ENCODE peak calls at places on chromosome 17, in four cellular contexts. L, I, S and Z are unnamed samples.

GRCh38 chr17:78805301-78805700 is 23.2 kb upstream of the CYTH1 start:
- DNase-seq in I (no peak), S (no peak), L (no peak), Z (no peak)

GRCh38 chr17:12463102-12463501 is 202.6 kb upstream of the MYOCD start:
- DNase-seq in I (no peak), S (no peak), L (peak), Z (no peak)

GRCh38 chr17:29376667-29377268 is 13.4 kb upstream of the TAOK1 start:
- DNase-seq in L (no peak), S (peak), I (peak), Z (no peak)

GRCh38 chr17:70022175-70022574 is 52.9 kb upstream of the KCNJ16 start:
- DNase-seq in L (no peak), I (no peak), S (no peak), Z (no peak)

GRCh38 chr17:79374807-79375206 is 236.0 kb downstream of the RBFOX3 start:
- DNase-seq in L (no peak), I (no peak), S (no peak), Z (no peak)

GRCh38 chr17:8001976-8002645 is at the start of gene GUCY2D:
- DNase-seq in I (no peak), L (no peak), S (no peak), Z (peak)

GRCh38 chr17:83183951-83184506 is 104.6 kb downstream of the METRNL start:
- DNase-seq in S (peak), L (peak), I (no peak), Z (no peak)

GRCh38 chr17:54754560-54754959 is 146.1 kb upstream of the TOM1L1 start:
- DNase-seq in I (no peak), S (no peak), L (no peak), Z (peak)